ENCODE peak calls at places on chromosomes 11 and 22, in seven cellular contexts. X is amniotic stem cell, C is heart right ventricle, J is H1, F is T-cell, K is HCT116, S is iPS-NIHi11. N is an unnamed sample.

GRCh38 chr11:126129681-126130671 is 67.3 kb upstream of the CDON start:
- DNase-seq in X (no peak), C (no peak), J (no peak), F (no peak), K (no peak), S (no peak), N (no peak)

GRCh38 chr22:24973867-24974266 is 21.4 kb downstream of the KIAA1671 start:
- DNase-seq in X (no peak), C (no peak), J (no peak), F (no peak), K (no peak), S (no peak), N (no peak)

GRCh38 chr22:32018056-32018455 is 25.0 kb upstream of the SLC5A1 start:
- DNase-seq in X (no peak), C (no peak), J (no peak), F (no peak), K (no peak), S (no peak), N (peak)

GRCh38 chr22:24601217-24602104 is 1.5 kb upstream of the GGT1 start:
- DNase-seq in X (no peak), C (peak), J (no peak), F (no peak), K (no peak), S (no peak), N (no peak)

GRCh38 chr22:18970180-18970947 is 34.3 kb upstream of the PRODH start:
- DNase-seq in X (no peak), C (no peak), J (no peak), F (no peak), K (no peak), S (peak), N (no peak)

GRCh38 chr11:65489706-65490310 is 9.0 kb upstream of the MALAT1 start:
- DNase-seq in X (no peak), C (peak), J (no peak), F (no peak), K (no peak), S (no peak), N (no peak)

GRCh38 chr11:123137496-123138270 is 57.4 kb downstream of the CLMP start:
- DNase-seq in X (peak), C (peak), J (peak), F (no peak), K (no peak), S (peak), N (peak)

GRCh38 chr22:44389926-44390925 is 77.5 kb upstream of the SHISAL1 start:
- DNase-seq in X (no peak), C (no peak), J (no peak), F (no peak), K (no peak), S (no peak), N (no peak)

GRCh38 chr11:71437879-71438278 is 10.3 kb downstream of the DHCR7 start:
- DNase-seq in X (no peak), C (no peak), J (no peak), F (no peak), K (no peak), S (no peak), N (no peak)

GRCh38 chr22:23685205-23685784 is 5.5 kb upstream of the RGL4 start:
- DNase-seq in X (no peak), C (no peak), J (no peak), F (no peak), K (no peak), S (no peak), N (peak)

GRCh38 chr11:266676-267439 is 11.3 kb upstream of the NLRP6 start:
- DNase-seq in X (no peak), C (no peak), J (no peak), F (no peak), K (no peak), S (no peak), N (no peak)

GRCh38 chr11:83782329-83782728 is 496.2 kb upstream of the CCDC90B start:
- DNase-seq in X (no peak), C (no peak), J (no peak), F (no peak), K (no peak), S (no peak), N (no peak)

GRCh38 chr11:11022126-11022730 is 164.4 kb upstream of the ZBED5 start:
- DNase-seq in X (no peak), C (no peak), J (no peak), F (no peak), K (peak), S (no peak), N (peak)

GRCh38 chr22:29267858-29268510 is at the start of the genes EWSR1 and RHBDD3:
- DNase-seq in X (peak), C (peak), J (peak), F (peak), K (peak), S (peak), N (peak)

GRCh38 chr11:57460017-57460755 is at the start of gene RTN4RL2:
- DNase-seq in X (no peak), C (peak), J (no peak), F (peak), K (peak), S (peak), N (peak)

GRCh38 chr11:61917357-61918109 is at the start of gene RAB3IL1:
- DNase-seq in X (peak), C (peak), J (no peak), F (no peak), K (no peak), S (peak), N (peak)

GRCh38 chr22:37696657-37697539 is at the start of gene TRIOBP:
- DNase-seq in X (peak), C (peak), J (peak), F (peak), K (peak), S (peak), N (peak)

GRCh38 chr11:131146817-131147490 is 223.5 kb upstream of the NTM start:
- DNase-seq in X (no peak), C (no peak), J (no peak), F (no peak), K (no peak), S (no peak), N (no peak)

N was measured in iris pigment epithelial cell.